ENCODE peak calls at places on chromosomes 12 and 14, in four cellular contexts. One of them, this sample, is unnamed.

GRCh38 chr14:58243790-58244555 is 670 bp upstream of the PSMA3 start:
- DNase-seq in foreskin fibroblast: peak
- DNase-seq in ureter: no peak
- DNase-seq in activated T-cell treated with anti-CD3 and anti-CD28 coated beads for 4 hours: no peak
- DNase-seq in this sample: peak

GRCh38 chr14:101906645-101907044 is 57.7 kb upstream of the DYNC1H1 start:
- DNase-seq in activated T-cell treated with anti-CD3 and anti-CD28 coated beads for 4 hours: no peak
- DNase-seq in ureter: no peak
- DNase-seq in foreskin fibroblast: no peak
- DNase-seq in this sample: no peak

GRCh38 chr14:94702629-94703028 is 67.3 kb downstream of the GSC start:
- DNase-seq in activated T-cell treated with anti-CD3 and anti-CD28 coated beads for 4 hours: no peak
- DNase-seq in ureter: no peak
- DNase-seq in foreskin fibroblast: no peak
- DNase-seq in this sample: no peak

GRCh38 chr12:78402366-78403134 is 462.0 kb upstream of the SYT1 start:
- DNase-seq in activated T-cell treated with anti-CD3 and anti-CD28 coated beads for 4 hours: no peak
- DNase-seq in ureter: no peak
- DNase-seq in foreskin fibroblast: peak
- DNase-seq in this sample: no peak

GRCh38 chr14:71117839-71118743 is 210.8 kb downstream of the PCNX1 start:
- DNase-seq in ureter: no peak
- DNase-seq in activated T-cell treated with anti-CD3 and anti-CD28 coated beads for 4 hours: no peak
- DNase-seq in foreskin fibroblast: no peak
- DNase-seq in this sample: no peak

GRCh38 chr14:84527706-84528105 is 1002.2 kb upstream of the FLRT2 start:
- DNase-seq in activated T-cell treated with anti-CD3 and anti-CD28 coated beads for 4 hours: no peak
- DNase-seq in ureter: no peak
- DNase-seq in foreskin fibroblast: no peak
- DNase-seq in this sample: no peak

GRCh38 chr12:3010214-3010930 is 51.2 kb downstream of the TEAD4 start:
- DNase-seq in foreskin fibroblast: no peak
- DNase-seq in activated T-cell treated with anti-CD3 and anti-CD28 coated beads for 4 hours: no peak
- DNase-seq in ureter: no peak
- DNase-seq in this sample: no peak

GRCh38 chr12:15629108-15629507 is 160.1 kb downstream of the EPS8 start:
- DNase-seq in foreskin fibroblast: peak
- DNase-seq in activated T-cell treated with anti-CD3 and anti-CD28 coated beads for 4 hours: no peak
- DNase-seq in ureter: peak
- DNase-seq in this sample: peak

GRCh38 chr12:106446429-106447092 is 89.0 kb downstream of the POLR3B start:
- DNase-seq in ureter: no peak
- DNase-seq in activated T-cell treated with anti-CD3 and anti-CD28 coated beads for 4 hours: no peak
- DNase-seq in foreskin fibroblast: no peak
- DNase-seq in this sample: no peak

GRCh38 chr14:72779679-72780078 is 114.2 kb downstream of the DPF3 start:
- DNase-seq in activated T-cell treated with anti-CD3 and anti-CD28 coated beads for 4 hours: no peak
- DNase-seq in foreskin fibroblast: no peak
- DNase-seq in ureter: no peak
- DNase-seq in this sample: no peak

GRCh38 chr14:63877594-63877993 is 24.8 kb downstream of the SYNE2 start:
- DNase-seq in foreskin fibroblast: no peak
- DNase-seq in activated T-cell treated with anti-CD3 and anti-CD28 coated beads for 4 hours: no peak
- DNase-seq in ureter: no peak
- DNase-seq in this sample: no peak

GRCh38 chr12:86138770-86139169 is 117.4 kb downstream of the MGAT4C start:
- DNase-seq in ureter: no peak
- DNase-seq in activated T-cell treated with anti-CD3 and anti-CD28 coated beads for 4 hours: no peak
- DNase-seq in foreskin fibroblast: no peak
- DNase-seq in this sample: no peak

GRCh38 chr14:104307627-104308401 is 169.4 kb downstream of the KIF26A start:
- DNase-seq in ureter: no peak
- DNase-seq in activated T-cell treated with anti-CD3 and anti-CD28 coated beads for 4 hours: no peak
- DNase-seq in foreskin fibroblast: no peak
- DNase-seq in this sample: no peak

GRCh38 chr12:55906056-55906455 is 21.6 kb downstream of the PYM1 start:
- DNase-seq in activated T-cell treated with anti-CD3 and anti-CD28 coated beads for 4 hours: no peak
- DNase-seq in foreskin fibroblast: peak
- DNase-seq in ureter: no peak
- DNase-seq in this sample: no peak